ENCODE peak calls at places on chromosome 2, in four cellular contexts. U, K, P and E are unnamed samples. For H3K4me1, the result is how much of the 10 kb centered on the place peaks cover.

GRCh38 chr2:151616760-151617339 is 117.4 kb downstream of the NEB start:
- DNase-seq in U (no peak), K (no peak), P (no peak), E (no peak)

GRCh38 chr2:3475771-3476170 is 43.6 kb downstream of the ADI1 start:
- DNase-seq in P (no peak), U (no peak), K (no peak), E (no peak)

GRCh38 chr2:145137211-145137610 is 617.3 kb upstream of the ZEB2 start:
- DNase-seq in U (no peak), P (no peak), K (no peak), E (no peak)

GRCh38 chr2:43605079-43605655 is 9.3 kb upstream of the THADA start:
- DNase-seq in P (no peak), K (peak), U (peak), E (no peak)

GRCh38 chr2:138711812-138712211 is 68.4 kb downstream of the NXPH2 start:
- DNase-seq in P (no peak), K (peak), U (no peak), E (no peak)

GRCh38 chr2:44836174-44836573 is 105.3 kb upstream of the SIX3 start:
- DNase-seq in K (no peak), P (no peak), U (no peak), E (no peak)

GRCh38 chr2:110755494-110756078 is 23.2 kb downstream of the ACOXL start:
- DNase-seq in K (no peak), U (peak), P (no peak), E (no peak)

GRCh38 chr2:151973901-151974199 is 125.0 kb downstream of the CACNB4 start:
- DNase-seq in P (no peak), U (peak), K (no peak), E (no peak)

GRCh38 chr2:140597836-140598235 is 1533.0 kb downstream of the LRP1B start:
- DNase-seq in K (no peak), P (no peak), U (no peak), E (no peak)

GRCh38 chr2:95073856-95074662 is 47.5 kb downstream of the MRPS5 start:
- DNase-seq in P (no peak), K (no peak), U (no peak), E (no peak)

GRCh38 chr2:47321411-47322031 is 81.4 kb upstream of the MSH2 start:
- DNase-seq in P (no peak), U (peak), K (no peak), E (no peak)

GRCh38 chr2:170425291-170425751 is 247.4 kb downstream of the MYO3B start:
- DNase-seq in U (peak), P (no peak), K (no peak), E (no peak)

GRCh38 chr2:141423212-141423611 is 707.6 kb downstream of the LRP1B start:
- DNase-seq in U (no peak), P (no peak), K (no peak), E (no peak)

GRCh38 chr2:28420717-28421116 is 28.1 kb downstream of the FOSL2 start:
- DNase-seq in P (no peak), K (no peak), U (no peak), E (no peak)

GRCh38 chr2:27655155-27655951 is 8.1 kb downstream of the SUPT7L start:
- DNase-seq in U (peak), P (peak), K (no peak), E (no peak)

GRCh38 chr2:20439193-20439475 is 7.7 kb upstream of the RHOB start:
- DNase-seq in P (no peak), K (no peak), U (peak), E (no peak)

GRCh38 chr2:10301946-10302478 is 692 bp upstream of the HPCAL1 start:
- DNase-seq in P (no peak), K (no peak), U (no peak), E (no peak)

GRCh38 chr2:172052000-172052983 is 33.0 kb upstream of the DLX1 start:
- DNase-seq in U (peak), K (no peak), P (no peak), E (no peak)

GRCh38 chr2:217996345-217996744 is 6.5 kb downstream of the TNS1 start:
- DNase-seq in U (peak), P (peak), K (peak), E (no peak)

GRCh38 chr2:217997510-217997909 is 5.3 kb downstream of the TNS1 start:
- DNase-seq in K (no peak), P (no peak), U (no peak), E (no peak)

GRCh38 chr2:218000137-218000536 is 2.7 kb downstream of the TNS1 start:
- DNase-seq in U (peak), P (peak), K (peak), E (peak)

GRCh38 chr2:218001629-218002028 is 1.2 kb downstream of the TNS1 start:
- DNase-seq in K (peak), U (no peak), P (peak), E (peak)

GRCh38 chr2:217998926-217999633 is 3.7 kb downstream of the TNS1 start:
- DNase-seq in P (peak), U (no peak), K (no peak), E (no peak)
- H3K4me1 ChIP-seq in P (half or more), U (under half), K (half or more), E (half or more)

GRCh38 chr2:39725401-39725800 is 53.7 kb downstream of the THUMPD2 start:
- DNase-seq in U (no peak), K (no peak), P (no peak), E (no peak)
- H3K27ac ChIP-seq in U (no peak), K (no peak), P (no peak), E (no peak)

GRCh38 chr2:162063899-162064298 is 10.1 kb downstream of the DPP4 start:
- DNase-seq in K (no peak), P (no peak), U (no peak), E (no peak)
- TF ChIP-seq POLR2A in K (no peak), P (no peak), U (no peak), E (no peak)

GRCh38 chr2:160229591-160229990 is 29.5 kb upstream of the ITGB6 start:
- DNase-seq in K (no peak), U (peak), P (peak), E (no peak)

GRCh38 chr2:160227252-160227651 is 27.2 kb upstream of the ITGB6 start:
- DNase-seq in U (peak), P (peak), K (no peak), E (no peak)

GRCh38 chr2:160228141-160228963 is 28.3 kb upstream of the ITGB6 start:
- DNase-seq in U (peak), P (no peak), K (no peak), E (no peak)

GRCh38 chr2:160238392-160238791 is 38.3 kb upstream of the ITGB6 start:
- DNase-seq in K (no peak), U (no peak), P (no peak), E (no peak)

GRCh38 chr2:160232905-160233475 is 32.9 kb upstream of the ITGB6 start:
- DNase-seq in P (no peak), U (peak), K (no peak), E (no peak)
- H3K4me1 ChIP-seq in P (under half), U (under half), K (under half), E (under half)

GRCh38 chr2:127631997-127632581 is 13.9 kb upstream of the GPR17 start:
- DNase-seq in K (no peak), U (no peak), P (no peak), E (peak)
- H3K27ac ChIP-seq in K (no peak), U (no peak), P (no peak), E (peak)

GRCh38 chr2:33213244-33213643 is 263.2 kb upstream of the RASGRP3 start:
- DNase-seq in K (no peak), P (no peak), U (peak), E (no peak)

GRCh38 chr2:33210626-33211025 is 263.9 kb downstream of the LTBP1 start:
- DNase-seq in K (no peak), U (peak), P (no peak), E (no peak)

GRCh38 chr2:33209976-33210375 is 263.2 kb downstream of the LTBP1 start:
- DNase-seq in K (no peak), U (peak), P (no peak), E (no peak)

GRCh38 chr2:33213648-33214047 is 262.8 kb upstream of the RASGRP3 start:
- DNase-seq in P (no peak), K (no peak), U (peak), E (no peak)

GRCh38 chr2:33212151-33212550 is 264.3 kb upstream of the RASGRP3 start:
- DNase-seq in K (no peak), U (peak), P (no peak), E (no peak)
- TF ChIP-seq POLR2A in K (no peak), U (peak), P (no peak), E (no peak)

DNA sequence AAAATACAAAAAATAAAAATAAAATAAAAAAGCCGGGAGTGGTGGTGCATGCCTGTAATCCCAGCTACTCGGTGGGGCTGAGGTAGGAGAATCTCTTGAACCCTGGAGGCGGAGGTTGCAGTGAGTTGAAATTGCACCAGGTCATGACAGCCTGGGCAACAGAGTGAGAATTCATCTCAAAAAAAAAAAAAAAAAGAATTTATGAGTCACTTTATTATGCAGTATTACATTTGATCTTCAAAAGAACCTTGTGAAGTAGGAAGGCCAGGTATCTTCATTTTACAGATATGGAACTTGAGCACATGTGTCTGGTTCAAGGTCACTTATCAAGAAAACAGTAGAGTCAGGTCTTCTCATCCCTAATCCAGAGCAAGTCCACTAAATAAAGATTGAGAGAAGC is 459.4 kb upstream of the HNRNPA3 start:
- DNase-seq in U (no peak), P (no peak), K (no peak), E (no peak)
- H3K4me1 ChIP-seq in U (under half), P (under half), K (under half), E (under half)

DNA sequence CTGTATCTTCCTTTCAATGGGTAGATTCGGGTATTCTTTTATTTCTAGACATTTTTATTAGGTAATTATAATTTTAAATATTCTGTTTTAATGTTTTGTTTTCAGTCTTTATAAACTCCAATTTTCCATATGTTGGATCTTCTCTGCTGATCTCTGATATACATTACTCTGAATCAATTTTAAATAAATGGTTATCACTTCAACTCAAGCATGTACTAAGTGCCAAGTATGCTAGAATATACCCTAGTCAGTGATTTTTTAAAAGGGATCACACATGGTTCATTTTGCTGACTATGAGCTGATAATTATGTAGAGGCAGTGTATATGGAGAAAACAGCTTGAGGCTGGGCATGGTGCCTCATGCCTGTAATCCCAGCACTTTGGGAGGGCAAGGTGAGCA is 41.7 kb upstream of the NCOA1 start:
- DNase-seq in K (no peak), U (no peak), P (no peak), E (no peak)
- H3K27ac ChIP-seq in K (no peak), U (no peak), P (no peak), E (no peak)

DNA sequence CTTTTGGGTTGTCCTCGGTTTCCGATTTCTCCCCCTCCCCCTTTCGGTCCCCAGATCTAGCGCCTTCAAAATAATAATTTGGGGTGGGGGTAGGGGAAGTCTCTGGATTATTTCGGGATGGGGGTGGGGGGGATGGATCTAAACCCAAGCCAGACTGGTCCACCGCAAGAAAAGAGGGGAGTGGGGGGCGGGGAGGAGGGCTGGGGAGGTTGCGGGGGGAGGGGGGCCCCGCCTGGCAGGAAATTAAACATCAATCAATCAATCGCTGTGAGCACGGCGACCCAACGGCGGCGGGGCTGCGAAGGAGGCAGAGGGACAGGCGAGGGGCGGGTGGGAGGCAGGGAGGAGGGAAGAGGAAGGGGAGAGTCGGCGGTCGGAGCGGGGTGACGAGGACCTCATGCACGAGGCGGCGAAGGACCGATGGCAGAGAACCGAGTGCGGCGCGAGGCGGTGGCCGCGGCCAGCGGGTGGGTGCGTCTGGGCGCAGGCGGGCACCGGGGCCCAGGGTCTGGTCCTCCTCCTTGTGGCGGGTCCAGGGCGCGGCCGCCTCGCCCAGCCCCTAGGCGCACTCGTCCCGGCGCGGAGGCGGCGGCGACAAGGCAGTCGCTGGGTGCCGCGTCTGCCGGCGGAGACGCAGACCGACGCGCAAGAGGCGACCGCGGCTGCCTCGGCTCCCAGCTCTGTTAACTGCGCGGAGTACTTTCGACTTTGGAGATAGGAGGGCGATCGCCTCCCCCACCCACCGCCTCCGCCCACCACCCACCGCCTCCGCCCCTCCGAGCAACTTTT is 472 bp upstream of the SATB2 start:
- DNase-seq in K (peak), U (no peak), P (peak), E (no peak)
- TF ChIP-seq POLR2A in K (no peak), U (no peak), P (no peak), E (no peak)

DNA sequence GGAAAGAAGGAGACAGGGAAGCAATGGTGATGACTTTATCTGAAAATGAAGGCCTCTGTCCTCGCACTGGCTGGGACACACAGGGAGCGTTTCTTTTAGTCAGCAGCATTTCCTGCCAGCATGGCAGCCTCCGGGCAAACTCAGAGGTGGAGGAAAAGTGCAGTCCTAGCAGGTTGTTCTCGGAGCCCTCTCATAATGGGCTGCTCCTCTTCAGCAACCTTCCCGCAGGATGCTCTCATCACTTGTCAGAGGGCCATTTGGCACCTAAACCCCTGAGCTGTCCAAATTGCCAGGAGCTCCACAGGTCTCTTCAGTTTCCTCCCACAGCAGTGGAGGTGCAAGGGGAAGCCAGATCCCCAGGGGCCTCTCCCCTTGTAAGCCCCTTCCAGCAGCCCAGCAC is 6.2 kb downstream of the STK39 start:
- DNase-seq in P (no peak), K (no peak), U (no peak), E (no peak)
- H3K4me1 ChIP-seq in P (under half), K (under half), U (under half), E (half or more)